ENCODE peak calls at places on chromosome X, in ten cellular contexts. One of them, this sample, is unnamed.

GRCh38 chrX:2710496-2710895 is 19.4 kb downstream of the CD99 start:
- DNase-seq in Ammon's horn: no peak
- DNase-seq in CD8-positive, alpha-beta memory T cell: no peak
- DNase-seq in Right ventricle myocardium superior: peak
- DNase-seq in GM12865: no peak
- DNase-seq in NCI-H82: no peak
- DNase-seq in EL: no peak
- DNase-seq in iris pigment epithelial cell: peak
- DNase-seq in HFFc6: no peak
- DNase-seq in GM20000: no peak
- DNase-seq in this sample: no peak

GRCh38 chrX:131907488-131908314 is 115.4 kb upstream of the STK26 start:
- DNase-seq in EL: no peak
- DNase-seq in NCI-H82: peak
- DNase-seq in HFFc6: no peak
- DNase-seq in CD8-positive, alpha-beta memory T cell: no peak
- DNase-seq in iris pigment epithelial cell: no peak
- DNase-seq in Right ventricle myocardium superior: no peak
- DNase-seq in GM12865: no peak
- DNase-seq in Ammon's horn: no peak
- DNase-seq in GM20000: no peak
- DNase-seq in this sample: no peak

GRCh38 chrX:110734894-110735541 is 60.6 kb downstream of the CHRDL1 start:
- DNase-seq in EL: peak
- DNase-seq in GM20000: no peak
- DNase-seq in HFFc6: peak
- DNase-seq in Ammon's horn: no peak
- DNase-seq in CD8-positive, alpha-beta memory T cell: no peak
- DNase-seq in NCI-H82: no peak
- DNase-seq in GM12865: no peak
- DNase-seq in iris pigment epithelial cell: peak
- DNase-seq in Right ventricle myocardium superior: no peak
- DNase-seq in this sample: peak

GRCh38 chrX:37754518-37754917 is 25.3 kb upstream of the CYBB start:
- DNase-seq in NCI-H82: no peak
- DNase-seq in iris pigment epithelial cell: no peak
- DNase-seq in Right ventricle myocardium superior: no peak
- DNase-seq in CD8-positive, alpha-beta memory T cell: no peak
- DNase-seq in EL: no peak
- DNase-seq in GM20000: no peak
- DNase-seq in GM12865: peak
- DNase-seq in HFFc6: no peak
- DNase-seq in Ammon's horn: no peak
- DNase-seq in this sample: no peak

GRCh38 chrX:97310373-97310772 is 426.7 kb downstream of the RPA4 start:
- DNase-seq in iris pigment epithelial cell: peak
- DNase-seq in Ammon's horn: no peak
- DNase-seq in CD8-positive, alpha-beta memory T cell: no peak
- DNase-seq in EL: peak
- DNase-seq in GM12865: no peak
- DNase-seq in NCI-H82: no peak
- DNase-seq in GM20000: no peak
- DNase-seq in HFFc6: no peak
- DNase-seq in Right ventricle myocardium superior: no peak
- DNase-seq in this sample: peak

GRCh38 chrX:15310117-15310516 is 5.3 kb downstream of the ASB11 start:
- DNase-seq in iris pigment epithelial cell: peak
- DNase-seq in GM12865: no peak
- DNase-seq in NCI-H82: no peak
- DNase-seq in GM20000: no peak
- DNase-seq in EL: no peak
- DNase-seq in Right ventricle myocardium superior: no peak
- DNase-seq in Ammon's horn: peak
- DNase-seq in CD8-positive, alpha-beta memory T cell: no peak
- DNase-seq in HFFc6: peak
- DNase-seq in this sample: no peak

GRCh38 chrX:77742788-77743476 is 43.1 kb downstream of the ATRX start:
- DNase-seq in Ammon's horn: peak
- DNase-seq in NCI-H82: peak
- DNase-seq in HFFc6: no peak
- DNase-seq in Right ventricle myocardium superior: peak
- DNase-seq in CD8-positive, alpha-beta memory T cell: no peak
- DNase-seq in GM20000: no peak
- DNase-seq in iris pigment epithelial cell: no peak
- DNase-seq in EL: no peak
- DNase-seq in GM12865: no peak
- DNase-seq in this sample: no peak

GRCh38 chrX:47370278-47370677 is at the start of gene ZNF157:
- DNase-seq in NCI-H82: no peak
- DNase-seq in Right ventricle myocardium superior: no peak
- DNase-seq in EL: no peak
- DNase-seq in Ammon's horn: no peak
- DNase-seq in HFFc6: no peak
- DNase-seq in iris pigment epithelial cell: no peak
- DNase-seq in GM20000: no peak
- DNase-seq in GM12865: no peak
- DNase-seq in CD8-positive, alpha-beta memory T cell: no peak
- DNase-seq in this sample: no peak

GRCh38 chrX:71997320-71997719 is 86.7 kb downstream of the NHSL2 start:
- DNase-seq in CD8-positive, alpha-beta memory T cell: no peak
- DNase-seq in HFFc6: no peak
- DNase-seq in GM12865: no peak
- DNase-seq in NCI-H82: no peak
- DNase-seq in iris pigment epithelial cell: no peak
- DNase-seq in GM20000: no peak
- DNase-seq in EL: no peak
- DNase-seq in Right ventricle myocardium superior: no peak
- DNase-seq in Ammon's horn: no peak
- DNase-seq in this sample: no peak

GRCh38 chrX:24479924-24480722 is 15.0 kb downstream of the PDK3 start:
- DNase-seq in EL: no peak
- DNase-seq in Ammon's horn: peak
- DNase-seq in iris pigment epithelial cell: no peak
- DNase-seq in GM20000: peak
- DNase-seq in Right ventricle myocardium superior: no peak
- DNase-seq in HFFc6: no peak
- DNase-seq in NCI-H82: peak
- DNase-seq in CD8-positive, alpha-beta memory T cell: peak
- DNase-seq in GM12865: peak
- DNase-seq in this sample: no peak

GRCh38 chrX:53261573-53261972 is 19.8 kb downstream of the IQSEC2 start:
- DNase-seq in NCI-H82: no peak
- DNase-seq in Right ventricle myocardium superior: no peak
- DNase-seq in GM20000: no peak
- DNase-seq in HFFc6: no peak
- DNase-seq in Ammon's horn: peak
- DNase-seq in CD8-positive, alpha-beta memory T cell: no peak
- DNase-seq in GM12865: peak
- DNase-seq in EL: no peak
- DNase-seq in iris pigment epithelial cell: no peak
- DNase-seq in this sample: no peak

GRCh38 chrX:6729581-6729980 is 194.7 kb upstream of the VCX3A start:
- DNase-seq in CD8-positive, alpha-beta memory T cell: no peak
- DNase-seq in Ammon's horn: no peak
- DNase-seq in GM20000: no peak
- DNase-seq in EL: peak
- DNase-seq in NCI-H82: no peak
- DNase-seq in Right ventricle myocardium superior: no peak
- DNase-seq in HFFc6: no peak
- DNase-seq in GM12865: no peak
- DNase-seq in iris pigment epithelial cell: no peak
- DNase-seq in this sample: no peak

GRCh38 chrX:8864151-8864550 is 63.0 kb upstream of the FAM9A start:
- DNase-seq in HFFc6: no peak
- DNase-seq in CD8-positive, alpha-beta memory T cell: no peak
- DNase-seq in iris pigment epithelial cell: no peak
- DNase-seq in Right ventricle myocardium superior: no peak
- DNase-seq in GM20000: no peak
- DNase-seq in GM12865: no peak
- DNase-seq in EL: no peak
- DNase-seq in NCI-H82: peak
- DNase-seq in Ammon's horn: peak
- DNase-seq in this sample: no peak

GRCh38 chrX:22577181-22577580 is 304.5 kb downstream of the CBLL2 start:
- DNase-seq in NCI-H82: no peak
- DNase-seq in Ammon's horn: no peak
- DNase-seq in GM20000: no peak
- DNase-seq in Right ventricle myocardium superior: no peak
- DNase-seq in GM12865: no peak
- DNase-seq in CD8-positive, alpha-beta memory T cell: no peak
- DNase-seq in HFFc6: peak
- DNase-seq in EL: peak
- DNase-seq in iris pigment epithelial cell: peak
- DNase-seq in this sample: peak

GRCh38 chrX:108735680-108736508 is 469 bp downstream of the IRS4 start:
- DNase-seq in iris pigment epithelial cell: peak
- DNase-seq in GM12865: no peak
- DNase-seq in CD8-positive, alpha-beta memory T cell: no peak
- DNase-seq in EL: peak
- DNase-seq in NCI-H82: peak
- DNase-seq in GM20000: peak
- DNase-seq in Right ventricle myocardium superior: no peak
- DNase-seq in Ammon's horn: peak
- DNase-seq in HFFc6: no peak
- DNase-seq in this sample: no peak

GRCh38 chrX:42778096-42778495 is at the start of gene PPP1R2C:
- DNase-seq in HFFc6: no peak
- DNase-seq in GM12865: no peak
- DNase-seq in NCI-H82: no peak
- DNase-seq in Ammon's horn: no peak
- DNase-seq in EL: no peak
- DNase-seq in GM20000: no peak
- DNase-seq in CD8-positive, alpha-beta memory T cell: peak
- DNase-seq in Right ventricle myocardium superior: no peak
- DNase-seq in iris pigment epithelial cell: no peak
- DNase-seq in this sample: no peak

GRCh38 chrX:16023790-16024734 is 99.3 kb upstream of the GRPR start:
- DNase-seq in CD8-positive, alpha-beta memory T cell: no peak
- DNase-seq in GM20000: peak
- DNase-seq in NCI-H82: no peak
- DNase-seq in EL: peak
- DNase-seq in iris pigment epithelial cell: peak
- DNase-seq in Right ventricle myocardium superior: no peak
- DNase-seq in GM12865: peak
- DNase-seq in Ammon's horn: no peak
- DNase-seq in HFFc6: peak
- DNase-seq in this sample: peak

GRCh38 chrX:15242899-15243555 is 26.9 kb downstream of the ASB9 start:
- DNase-seq in HFFc6: peak
- DNase-seq in EL: peak
- DNase-seq in NCI-H82: peak
- DNase-seq in GM12865: peak
- DNase-seq in CD8-positive, alpha-beta memory T cell: peak
- DNase-seq in Ammon's horn: peak
- DNase-seq in Right ventricle myocardium superior: no peak
- DNase-seq in GM20000: peak
- DNase-seq in iris pigment epithelial cell: peak
- DNase-seq in this sample: peak